ENCODE peak calls at places on chromosomes 4 and X, in six cellular contexts. G is upper lobe of right lung, D is endothelial cell of umbilical vein, H is heart right ventricle, M is right atrium auricular region, P is cardiac muscle cell. W is an unnamed sample.

GRCh38 chr4:16437836-16438235 is 211.6 kb upstream of the TAPT1 start:
- DNase-seq in M (no peak), P (no peak), D (no peak), G (no peak), H (no peak), W (no peak)

GRCh38 chrX:8738588-8739189 is 6.8 kb upstream of the ANOS1 start:
- DNase-seq in P (peak; percentile 62), G (no peak), H (no peak), M (no peak), D (peak; percentile 33), W (peak; percentile 6)

GRCh38 chr4:15354790-15355418 is 72.9 kb upstream of the C1QTNF7 start:
- DNase-seq in D (no peak), P (no peak), G (no peak), H (no peak), M (no peak), W (no peak)

GRCh38 chrX:829145-829544 is 198.6 kb downstream of the SHOX start:
- DNase-seq in G (no peak), D (no peak), P (no peak), H (no peak), M (no peak), W (no peak)

GRCh38 chrX:63434665-63435064 is 83.5 kb upstream of the SPIN4 start:
- DNase-seq in H (no peak), M (no peak), P (no peak), D (peak; percentile 85), G (no peak), W (no peak)

GRCh38 chrX:137565921-137566745 is at the start of gene ZIC3:
- DNase-seq in D (peak; percentile 25), G (peak; percentile 81), P (peak; percentile 45), M (no peak), H (peak; percentile 29), W (no peak)

GRCh38 chr4:148273501-148273986 is 168.7 kb downstream of the NR3C2 start:
- DNase-seq in D (peak; percentile 43), P (no peak), H (peak; percentile 33), M (no peak), G (no peak), W (no peak)

GRCh38 chrX:33336783-33337182 is 125.4 kb upstream of the DMD start:
- DNase-seq in M (no peak), H (peak; percentile 8), P (peak; percentile 27), G (no peak), D (peak; percentile 38), W (no peak)

GRCh38 chrX:134679644-134680043 is 21.4 kb upstream of the PLAC1 start:
- DNase-seq in H (no peak), M (no peak), G (no peak), D (no peak), P (no peak), W (no peak)

GRCh38 chrX:110346681-110347080 is 12.0 kb upstream of the RTL9 start:
- DNase-seq in P (peak; percentile 40), M (no peak), H (peak; percentile 3), G (peak; percentile 42), D (no peak), W (no peak)

GRCh38 chr4:54226399-54227260 is 2.5 kb upstream of the PDGFRA start:
- DNase-seq in P (peak; percentile 96), D (no peak), M (peak; percentile 77), H (peak; percentile 52), G (peak; percentile 74), W (no peak)

GRCh38 chrX:119003462-119003861 is 29.0 kb downstream of the LONRF3 start:
- DNase-seq in D (no peak), M (no peak), H (no peak), G (no peak), P (no peak), W (no peak)

GRCh38 chr4:159273126-159273438 is 170.2 kb downstream of the RAPGEF2 start:
- DNase-seq in D (peak; percentile 83), P (peak; percentile 75), G (no peak), M (no peak), H (peak; percentile 68), W (no peak)

GRCh38 chrX:66635360-66635759 is 3.5 kb downstream of the EDA2R start:
- DNase-seq in G (no peak), H (no peak), D (peak; percentile 6), M (no peak), P (peak; percentile 72), W (no peak)

GRCh38 chrX:84729809-84730208 is 227.6 kb upstream of the HDX start:
- DNase-seq in M (no peak), D (peak; percentile 7), H (no peak), G (no peak), P (peak; percentile 35), W (no peak)

GRCh38 chrX:38804481-38805293 is 3.4 kb downstream of the MID1IP1 start:
- DNase-seq in G (peak; percentile 70), D (peak; percentile 22), M (no peak), P (peak; percentile 42), H (peak; percentile 20), W (peak; percentile 11)

GRCh38 chr4:108700358-108700757 is 50.0 kb downstream of the OSTC start:
- DNase-seq in D (no peak), M (no peak), G (no peak), P (peak; percentile 79), H (no peak), W (no peak)

GRCh38 chr4:53088132-53088531 is 226.0 kb downstream of the RASL11B start:
- DNase-seq in D (no peak), M (no peak), H (no peak), P (no peak), G (no peak), W (no peak)

GRCh38 chr4:73705056-73705432 is 35.3 kb upstream of the CXCL8 start:
- DNase-seq in G (no peak), P (no peak), H (no peak), M (no peak), D (peak; percentile 71), W (no peak)

GRCh38 chr4:48944659-48945290 is 38.2 kb upstream of the OCIAD2 start:
- DNase-seq in M (no peak), G (no peak), H (no peak), P (no peak), D (no peak), W (no peak)

GRCh38 chrX:71938371-71938770 is 27.7 kb downstream of the NHSL2 start:
- DNase-seq in G (no peak), D (no peak), M (no peak), H (no peak), P (no peak), W (no peak)

GRCh38 chr4:67456577-67457196 is 88.6 kb downstream of the CENPC start:
- DNase-seq in H (no peak), P (peak; percentile 52), D (no peak), M (no peak), G (no peak), W (no peak)

GRCh38 chrX:1528884-1529203 is 8.1 kb downstream of the P2RY8 start:
- DNase-seq in P (no peak), M (no peak), H (no peak), G (no peak), D (no peak), W (no peak)

GRCh38 chr4:100075486-100076270 is 114.6 kb downstream of the DDIT4L start:
- DNase-seq in P (no peak), H (no peak), M (no peak), D (no peak), G (no peak), W (no peak)

GRCh38 chr4:140296335-140296753 is 77.1 kb upstream of the SCOC start:
- DNase-seq in H (peak; percentile 39), D (peak; percentile 68), M (peak; percentile 89), P (peak; percentile 81), G (no peak), W (no peak)

GRCh38 chrX:17919896-17920446 is 58.9 kb upstream of the RAI2 start:
- DNase-seq in M (no peak), D (no peak), P (no peak), H (no peak), G (no peak), W (no peak)

GRCh38 chrX:17923546-17923945 is 62.4 kb upstream of the RAI2 start:
- DNase-seq in H (no peak), M (no peak), G (no peak), P (no peak), D (no peak), W (no peak)

GRCh38 chrX:17922303-17922702 is 61.2 kb upstream of the RAI2 start:
- DNase-seq in G (no peak), P (no peak), D (no peak), H (no peak), M (no peak), W (no peak)

GRCh38 chrX:17917945-17918577 is 57.0 kb upstream of the RAI2 start:
- DNase-seq in M (no peak), P (no peak), H (no peak), G (no peak), D (no peak), W (no peak)
- H3K9me3 ChIP-seq in M (no peaks in the 10 kb centered on the region), P (no peaks in the 10 kb centered on the region), H (no peaks in the 10 kb centered on the region), G (no peaks in the 10 kb centered on the region), D (no peaks in the 10 kb centered on the region), W (no peaks in the 10 kb centered on the region)

GRCh38 chr4:29972121-29972520 is 748.0 kb upstream of the PCDH7 start:
- DNase-seq in P (no peak), G (no peak), D (no peak), M (no peak), H (no peak), W (no peak)

GRCh38 chr4:29966386-29966785 is 753.8 kb upstream of the PCDH7 start:
- DNase-seq in P (no peak), H (no peak), D (no peak), M (no peak), G (no peak), W (no peak)

DNA sequence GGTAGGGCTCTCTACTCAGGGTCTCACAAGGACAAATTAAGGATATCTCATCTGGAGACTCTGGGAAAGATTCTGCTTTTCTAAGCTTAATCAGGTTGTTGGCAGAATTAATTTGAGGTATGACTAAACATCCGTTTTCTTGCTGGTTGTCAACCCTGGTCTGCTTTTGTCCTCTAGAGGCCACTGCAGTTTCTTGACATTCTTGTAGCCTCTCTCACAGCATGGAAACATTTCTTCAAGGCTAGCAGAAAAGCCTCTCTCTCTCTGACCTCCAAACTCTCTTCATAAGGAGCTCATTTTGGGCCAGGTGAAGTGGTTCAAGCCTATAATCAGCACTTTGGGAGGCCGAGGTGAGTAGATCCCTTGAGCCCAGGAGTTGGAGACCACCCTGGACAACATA is 749.5 kb upstream of the PCDH7 start:
- DNase-seq in G (no peak), P (no peak), D (peak; percentile 7), M (no peak), H (no peak), W (no peak)
- H3K9me3 ChIP-seq in G (no peaks in the 10 kb centered on the region), P (no peaks in the 10 kb centered on the region), D (no peaks in the 10 kb centered on the region), M (no peaks in the 10 kb centered on the region), H (no peaks in the 10 kb centered on the region), W (no peaks in the 10 kb centered on the region)

GRCh38 chrX:45134303-45134702 is 66.4 kb downstream of the DIPK2B start:
- DNase-seq in H (peak; percentile 50), D (no peak), G (no peak), M (no peak), P (peak; percentile 75), W (no peak)
- H3K9me3 ChIP-seq in H (peaks cover 5% of the 10 kb centered on the region), D (no peaks in the 10 kb centered on the region), G (no peaks in the 10 kb centered on the region), M (no peaks in the 10 kb centered on the region), P (no peaks in the 10 kb centered on the region), W (no peaks in the 10 kb centered on the region)

GRCh38 chr4:114883641-114884040 is 229.8 kb downstream of the NDST4 start:
- DNase-seq in G (no peak), M (no peak), P (no peak), D (no peak), H (no peak), W (no peak)

DNA sequence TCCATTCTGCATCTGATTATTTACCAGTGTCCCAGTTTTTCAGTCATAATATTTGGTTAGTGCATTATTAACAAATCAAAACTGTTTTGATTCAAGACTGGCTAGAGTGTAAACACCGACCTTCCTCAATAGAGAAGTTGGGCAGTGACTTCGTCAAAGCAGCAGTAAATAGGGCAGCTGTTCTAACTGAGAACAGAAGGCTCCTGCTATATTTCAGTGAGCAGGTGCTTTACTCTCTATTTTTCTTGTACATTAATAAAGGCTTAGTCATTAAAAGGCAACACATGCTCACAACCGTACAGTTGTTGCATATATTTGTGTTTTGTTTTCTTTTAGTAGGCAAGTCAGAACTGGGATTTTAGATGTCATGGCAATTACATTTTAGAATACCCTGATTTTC is 233.5 kb downstream of the NDST4 start:
- DNase-seq in M (no peak), D (no peak), G (no peak), P (no peak), H (no peak), W (no peak)
- H3K9me3 ChIP-seq in M (no peaks in the 10 kb centered on the region), D (no peaks in the 10 kb centered on the region), G (no peaks in the 10 kb centered on the region), P (no peaks in the 10 kb centered on the region), H (no peaks in the 10 kb centered on the region), W (no peaks in the 10 kb centered on the region)